ENCODE peak calls at places on chromosome 21, in seven cellular contexts. Q is GM23338, H is SK-N-SH, F is K562, V is A549, U is HCT116, A is HL-60. Y is an unnamed sample.

GRCh38 chr21:31948681-31949080 is 75.9 kb downstream of the HUNK start:
- DNase-seq in Q (no peak), H (no peak), F (no peak), V (no peak), U (no peak), A (no peak), Y (no peak)

GRCh38 chr21:21806711-21807597 is 808.7 kb downstream of the NCAM2 start:
- DNase-seq in Q (no peak), H (peak), F (no peak), V (no peak), U (no peak), A (no peak), Y (no peak)

GRCh38 chr21:43645414-43645891 is 13.8 kb downstream of the HSF2BP start:
- DNase-seq in Q (peak), H (no peak), F (peak), V (peak), U (no peak), A (peak), Y (peak)

GRCh38 chr21:42991992-42992740 is 17.8 kb downstream of the PKNOX1 start:
- DNase-seq in Q (peak), H (no peak), F (peak), V (no peak), U (no peak), A (peak), Y (no peak)

GRCh38 chr21:18142639-18143038 is 102.0 kb upstream of the CHODL start:
- DNase-seq in Q (no peak), H (no peak), F (no peak), V (no peak), U (no peak), A (no peak), Y (no peak)

GRCh38 chr21:46182548-46183336 is 1.5 kb downstream of the SPATC1L start:
- DNase-seq in Q (peak), H (no peak), F (peak), V (no peak), U (no peak), A (no peak), Y (no peak)

GRCh38 chr21:31143021-31143420 is 104.7 kb upstream of the KRTAP19-8 start:
- DNase-seq in Q (no peak), H (no peak), F (no peak), V (no peak), U (no peak), A (no peak), Y (no peak)

GRCh38 chr21:45898028-45898350 is 83.6 kb upstream of the COL6A1 start:
- DNase-seq in Q (no peak), H (no peak), F (no peak), V (no peak), U (no peak), A (no peak), Y (no peak)

GRCh38 chr21:32167513-32167912 is 111.3 kb downstream of the MIS18A start:
- DNase-seq in Q (no peak), H (no peak), F (no peak), V (no peak), U (no peak), A (no peak), Y (no peak)

GRCh38 chr21:17185685-17186084 is 327.2 kb upstream of the CXADR start:
- DNase-seq in Q (no peak), H (no peak), F (no peak), V (no peak), U (no peak), A (no peak), Y (no peak)

GRCh38 chr21:37916795-37917142 is 512 bp upstream of the KCNJ6 start:
- DNase-seq in Q (peak), H (peak), F (peak), V (peak), U (no peak), A (no peak), Y (no peak)

GRCh38 chr21:25626752-25627151 is 12.3 kb upstream of the JAM2 start:
- DNase-seq in Q (no peak), H (peak), F (no peak), V (no peak), U (no peak), A (no peak), Y (no peak)

GRCh38 chr21:17159697-17160096 is 353.1 kb upstream of the CXADR start:
- DNase-seq in Q (no peak), H (no peak), F (no peak), V (no peak), U (no peak), A (no peak), Y (no peak)

DNA sequence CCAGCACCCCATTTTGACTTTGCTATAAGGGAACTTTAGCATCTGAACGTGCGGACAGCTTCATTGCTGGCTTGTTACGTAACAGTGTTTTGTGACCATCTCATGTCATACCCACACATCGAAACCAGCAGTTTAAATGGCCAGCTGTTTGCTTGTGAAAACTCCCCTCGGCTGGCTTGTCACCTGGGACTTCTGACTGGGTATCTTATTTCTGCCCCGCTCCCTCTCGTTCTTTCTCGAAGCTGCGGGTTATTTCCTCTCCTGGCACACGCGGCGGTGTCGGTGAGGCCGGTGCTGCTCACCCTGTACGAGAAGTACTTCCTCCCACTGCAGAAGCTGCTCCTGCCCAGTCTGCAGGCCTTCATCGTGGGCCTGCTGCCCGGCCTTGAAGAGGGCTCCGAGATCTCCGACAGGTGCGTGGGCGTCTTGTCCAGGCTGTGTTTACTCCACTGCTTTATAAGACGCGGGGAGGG is 43.5 kb downstream of the DOP1B start:
- DNase-seq in Q (no peak), H (no peak), F (no peak), V (no peak), U (no peak), A (peak), Y (no peak)
- H3K27ac ChIP-seq in Q (no peak), H (no peak), F (no peak), V (no peak), U (no peak), A (no peak), Y (no peak)

DNA sequence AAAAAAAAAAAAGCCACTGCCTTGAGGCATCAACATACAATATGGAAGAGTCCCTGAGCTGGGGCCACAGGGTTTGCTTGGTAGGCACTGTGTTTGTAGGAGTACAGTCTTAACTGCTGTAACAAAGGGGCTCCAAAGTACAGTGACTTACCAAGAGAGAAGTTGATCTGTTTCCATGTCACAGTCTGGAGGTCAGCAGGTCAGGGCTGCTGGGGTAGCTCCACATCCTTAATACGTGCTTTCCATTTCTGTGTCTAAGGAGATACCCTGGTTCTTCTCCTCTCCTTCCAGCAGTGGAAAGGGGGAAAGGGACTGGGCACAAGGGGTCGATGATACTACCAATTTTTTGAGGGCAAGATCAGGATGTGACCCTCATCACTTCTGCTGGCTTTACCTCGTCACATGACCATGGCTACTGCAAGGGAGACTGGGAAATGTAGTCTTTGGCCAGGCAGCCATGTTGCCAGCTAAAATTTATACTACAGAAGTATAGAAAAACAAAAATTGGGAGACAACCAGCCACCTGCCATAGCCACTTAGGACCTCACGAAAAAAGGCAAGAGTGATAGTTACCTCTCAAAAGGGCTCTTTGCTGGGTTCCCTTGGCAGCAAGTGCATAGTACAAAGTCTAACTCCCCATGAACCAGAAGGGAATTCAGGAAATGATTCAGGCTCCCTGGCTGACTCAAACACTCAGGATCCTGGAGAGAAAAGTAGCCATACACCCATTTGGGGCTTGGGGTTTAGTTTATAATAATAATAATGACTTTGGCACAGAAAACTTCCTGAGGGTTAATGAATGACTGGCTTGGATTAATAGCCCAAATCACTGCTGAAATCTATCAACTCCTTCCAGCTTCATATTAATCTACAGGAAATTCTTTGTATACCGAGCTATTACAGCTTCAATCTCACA is 52.7 kb upstream of the ATP5PO start:
- DNase-seq in Q (peak), H (no peak), F (peak), V (peak), U (no peak), A (no peak), Y (no peak)
- TF ChIP-seq REST in Q (no peak), H (no peak), F (no peak), V (no peak), U (no peak), A (no peak), Y (no peak)

DNA sequence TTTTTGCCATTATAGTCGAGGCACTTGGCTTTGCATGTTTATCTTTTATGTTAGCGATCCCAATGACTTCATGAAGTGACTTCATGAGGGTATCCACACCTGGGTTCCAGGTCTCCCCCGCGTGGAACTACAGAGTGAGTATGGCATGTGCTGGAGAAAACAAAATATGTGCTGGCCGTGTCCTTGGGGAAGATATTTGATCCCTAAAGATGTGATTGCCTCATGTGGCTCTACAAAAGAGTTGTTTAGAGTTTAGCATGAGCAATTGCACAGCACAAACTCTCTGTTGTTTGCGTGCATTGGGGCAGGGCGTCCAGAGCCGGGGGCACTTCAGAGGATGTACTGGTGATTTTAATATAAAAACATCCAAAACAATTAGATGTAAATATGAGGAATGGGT is 4.8 kb downstream of the IL10RB start:
- DNase-seq in Q (no peak), H (no peak), F (no peak), V (no peak), U (no peak), A (no peak), Y (no peak)
- H3K27ac ChIP-seq in Q (no peak), H (no peak), F (no peak), V (no peak), U (no peak), A (no peak), Y (no peak)

GRCh38 chr21:15947707-15948106 is 217.9 kb downstream of the USP25 start:
- DNase-seq in Q (no peak), H (no peak), F (no peak), V (no peak), U (no peak), A (no peak), Y (no peak)

GRCh38 chr21:15943009-15943666 is 213.4 kb downstream of the USP25 start:
- DNase-seq in Q (no peak), H (no peak), F (no peak), V (peak), U (no peak), A (no peak), Y (peak)
- TF ChIP-seq REST in Q (no peak), H (no peak), F (no peak), V (no peak), U (no peak), A (no peak), Y (no peak)